ENCODE peak calls at places on chromosomes 6 and 20, in seven cellular contexts. F, G, X, P, J, O and U are unnamed samples.

GRCh38 chr20:40562031-40562430 is 127.0 kb downstream of the MAFB start:
- DNase-seq in G (no peak), J (peak; percentile 6), O (no peak), X (peak; percentile 38), F (peak; percentile 48), P (no peak), U (no peak)

GRCh38 chr20:47348539-47349142 is 7.9 kb downstream of the ZMYND8 start:
- DNase-seq in P (peak; percentile 82), O (no peak), J (no peak), G (no peak), X (no peak), F (no peak), U (no peak)

GRCh38 chr6:13357551-13358075 is 29.3 kb upstream of the TBC1D7 start:
- DNase-seq in J (peak; percentile 82), P (peak; percentile 70), X (no peak), G (no peak), F (no peak), O (no peak), U (no peak)

GRCh38 chr20:49508435-49509199 is 26.1 kb upstream of the KCNB1 start:
- DNase-seq in G (no peak), F (no peak), J (peak; percentile 62), X (peak; percentile 13), O (no peak), P (peak; percentile 76), U (no peak)

GRCh38 chr20:14406495-14406894 is 69.1 kb upstream of the FLRT3 start:
- DNase-seq in J (peak; percentile 14), X (peak; percentile 50), P (no peak), O (no peak), F (no peak), G (no peak), U (no peak)

GRCh38 chr6:127843582-127843981 is 57.3 kb downstream of the THEMIS start:
- DNase-seq in F (no peak), P (no peak), G (no peak), J (no peak), X (no peak), O (no peak), U (no peak)

GRCh38 chr20:22093122-22093521 is 387.7 kb downstream of the PAX1 start:
- DNase-seq in O (no peak), J (no peak), F (no peak), G (no peak), X (no peak), P (no peak), U (no peak)

GRCh38 chr20:3785240-3786125 is 1.1 kb downstream of the CENPB start:
- DNase-seq in P (peak; percentile 28), G (peak; percentile 89), J (no peak), F (no peak), O (peak; percentile 42), X (no peak), U (no peak)

GRCh38 chr20:3751664-3752385 is 15.7 kb downstream of the ADISSP start:
- DNase-seq in J (no peak), F (peak; percentile 67), P (peak; percentile 87), X (no peak), G (no peak), O (peak; percentile 72), U (peak; percentile 63)

GRCh38 chr6:154758125-154758524 is 24.9 kb downstream of the SCAF8 start:
- DNase-seq in P (no peak), J (no peak), G (no peak), F (no peak), O (no peak), X (no peak), U (no peak)
- H3K36me3 ChIP-seq in P (no peaks in the 10 kb centered on the region), J (no peaks in the 10 kb centered on the region), G (no peaks in the 10 kb centered on the region), F (no peaks in the 10 kb centered on the region), O (no peaks in the 10 kb centered on the region), X (no peaks in the 10 kb centered on the region), U (no peaks in the 10 kb centered on the region)

GRCh38 chr6:84546427-84546914 is 217.9 kb downstream of the TBX18 start:
- DNase-seq in J (peak; percentile 27), X (no peak), G (no peak), P (peak; percentile 18), O (no peak), F (no peak), U (no peak)
- H3K27ac ChIP-seq in J (no peak overlapping the region), X (no peak overlapping the region), G (no peak overlapping the region), P (no peak overlapping the region), O (no peak overlapping the region), F (no peak overlapping the region), U (no peak overlapping the region)

GRCh38 chr20:35012227-35013069 is 56.8 kb downstream of the MYH7B start:
- DNase-seq in P (no peak), X (no peak), J (peak; percentile 53), G (no peak), O (peak; percentile 8), F (no peak), U (no peak)
- H3K36me3 ChIP-seq in P (no peaks in the 10 kb centered on the region), X (peaks cover 77% of the 10 kb centered on the region), J (peaks cover 10% of the 10 kb centered on the region), G (peaks cover 95% of the 10 kb centered on the region), O (peaks cover 79% of the 10 kb centered on the region), F (peaks cover 41% of the 10 kb centered on the region), U (peaks cover 73% of the 10 kb centered on the region)

DNA sequence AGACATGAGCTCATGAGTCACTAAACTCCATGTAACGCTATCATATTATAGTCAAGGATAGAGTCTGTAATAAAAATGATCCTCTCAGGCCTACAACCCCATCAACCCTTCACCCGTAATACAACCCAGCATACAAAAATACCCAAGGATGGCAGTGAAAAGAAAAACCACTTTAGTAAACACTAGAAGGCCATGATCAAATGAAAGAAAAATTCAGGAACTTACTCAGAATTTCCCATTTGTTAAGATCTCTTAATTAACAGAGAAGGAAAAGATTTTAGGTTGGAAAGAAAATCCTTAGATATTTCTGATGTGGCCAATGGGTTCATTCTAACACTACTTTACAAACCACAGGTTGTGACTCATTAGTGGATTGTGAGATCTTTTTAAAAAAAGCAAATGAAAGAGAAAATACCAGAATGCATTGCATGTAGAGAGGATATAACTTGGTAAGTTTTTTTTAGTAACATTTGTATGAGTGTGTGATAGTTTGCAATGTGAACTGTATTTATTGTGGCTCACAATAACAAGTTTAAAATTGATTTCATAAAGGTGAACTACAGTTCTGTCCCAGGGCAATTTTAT is 8.0 kb upstream of the UBE2J1 start:
- DNase-seq in F (no peak), X (no peak), P (no peak), O (no peak), J (peak; percentile 39), G (no peak), U (no peak)
- H3K27ac ChIP-seq in F (no peak overlapping the region), X (no peak overlapping the region), P (no peak overlapping the region), O (no peak overlapping the region), J (no peak overlapping the region), G (no peak overlapping the region), U (no peak overlapping the region)

GRCh38 chr6:164045082-164045481 is 630.6 kb downstream of the QKI start:
- DNase-seq in G (no peak), P (no peak), J (no peak), X (no peak), F (no peak), O (no peak), U (no peak)
- H3K36me3 ChIP-seq in G (no peaks in the 10 kb centered on the region), P (no peaks in the 10 kb centered on the region), J (no peaks in the 10 kb centered on the region), X (no peaks in the 10 kb centered on the region), F (no peaks in the 10 kb centered on the region), O (no peaks in the 10 kb centered on the region), U (no peaks in the 10 kb centered on the region)